ENCODE peak calls at places on chromosomes 4 and X, in six cellular contexts. One of them, this sample, is unnamed. For H3K4me1, the result is how much of the 10 kb centered on the place peaks cover.

GRCh38 chr4:2930821-2931764 is 32.1 kb downstream of the NOP14 start:
- DNase-seq in K562: no peak
- DNase-seq in fibroblast of lung: no peak
- DNase-seq in CD8-positive, alpha-beta T cell: no peak
- DNase-seq in tibial artery: peak
- DNase-seq in Panc1: no peak
- DNase-seq in this sample: no peak

GRCh38 chr4:37648084-37648817 is 37.9 kb downstream of the RELL1 start:
- DNase-seq in K562: peak
- DNase-seq in Panc1: peak
- DNase-seq in tibial artery: peak
- DNase-seq in CD8-positive, alpha-beta T cell: no peak
- DNase-seq in fibroblast of lung: peak
- DNase-seq in this sample: peak

GRCh38 chrX:112211459-112211858 is 128.9 kb upstream of the TRPC5 start:
- DNase-seq in fibroblast of lung: peak
- DNase-seq in Panc1: no peak
- DNase-seq in CD8-positive, alpha-beta T cell: no peak
- DNase-seq in tibial artery: no peak
- DNase-seq in K562: no peak
- DNase-seq in this sample: no peak

GRCh38 chr4:25513814-25514213 is 136.8 kb downstream of the ANAPC4 start:
- DNase-seq in CD8-positive, alpha-beta T cell: no peak
- DNase-seq in K562: no peak
- DNase-seq in fibroblast of lung: no peak
- DNase-seq in Panc1: no peak
- DNase-seq in tibial artery: no peak
- DNase-seq in this sample: no peak

GRCh38 chr4:141957416-141957815 is 321.0 kb downstream of the IL15 start:
- DNase-seq in fibroblast of lung: peak
- DNase-seq in CD8-positive, alpha-beta T cell: no peak
- DNase-seq in K562: no peak
- DNase-seq in Panc1: no peak
- DNase-seq in tibial artery: no peak
- DNase-seq in this sample: no peak

GRCh38 chr4:48801739-48802138 is 21.7 kb upstream of the FRYL start:
- DNase-seq in fibroblast of lung: peak
- DNase-seq in tibial artery: no peak
- DNase-seq in K562: no peak
- DNase-seq in Panc1: no peak
- DNase-seq in CD8-positive, alpha-beta T cell: no peak
- DNase-seq in this sample: no peak

GRCh38 chr4:2083826-2084160 is 24.7 kb downstream of the NAT8L start:
- DNase-seq in Panc1: no peak
- DNase-seq in K562: no peak
- DNase-seq in CD8-positive, alpha-beta T cell: no peak
- DNase-seq in tibial artery: no peak
- DNase-seq in fibroblast of lung: no peak
- DNase-seq in this sample: no peak

GRCh38 chr4:100841911-100842310 is 324.1 kb upstream of the EMCN start:
- DNase-seq in Panc1: no peak
- DNase-seq in fibroblast of lung: peak
- DNase-seq in tibial artery: no peak
- DNase-seq in K562: no peak
- DNase-seq in CD8-positive, alpha-beta T cell: no peak
- DNase-seq in this sample: no peak

GRCh38 chr4:184380707-184381106 is 93.6 kb downstream of the IRF2 start:
- DNase-seq in Panc1: no peak
- DNase-seq in K562: no peak
- DNase-seq in CD8-positive, alpha-beta T cell: no peak
- DNase-seq in tibial artery: no peak
- DNase-seq in fibroblast of lung: no peak
- DNase-seq in this sample: no peak

GRCh38 chrX:136780738-136781137 is at the start of gene ARHGEF6:
- DNase-seq in CD8-positive, alpha-beta T cell: peak
- DNase-seq in Panc1: no peak
- DNase-seq in fibroblast of lung: no peak
- DNase-seq in tibial artery: no peak
- DNase-seq in K562: peak
- DNase-seq in this sample: peak

GRCh38 chr4:158008551-158009218 is 164.1 kb downstream of the GASK1B start:
- DNase-seq in K562: no peak
- DNase-seq in fibroblast of lung: peak
- DNase-seq in CD8-positive, alpha-beta T cell: no peak
- DNase-seq in tibial artery: no peak
- DNase-seq in Panc1: no peak
- DNase-seq in this sample: no peak

GRCh38 chrX:134520860-134521390 is 61.0 kb downstream of the HPRT1 start:
- DNase-seq in K562: peak
- DNase-seq in CD8-positive, alpha-beta T cell: no peak
- DNase-seq in Panc1: no peak
- DNase-seq in tibial artery: no peak
- DNase-seq in fibroblast of lung: peak
- DNase-seq in this sample: peak

GRCh38 chrX:55006827-55007621 is 6.9 kb downstream of the APEX2 start:
- DNase-seq in tibial artery: no peak
- DNase-seq in fibroblast of lung: no peak
- DNase-seq in K562: no peak
- DNase-seq in CD8-positive, alpha-beta T cell: no peak
- DNase-seq in Panc1: no peak
- DNase-seq in this sample: no peak

GRCh38 chrX:55008571-55009358 is 8.6 kb downstream of the APEX2 start:
- DNase-seq in Panc1: no peak
- DNase-seq in K562: no peak
- DNase-seq in tibial artery: no peak
- DNase-seq in fibroblast of lung: peak
- DNase-seq in CD8-positive, alpha-beta T cell: no peak
- DNase-seq in this sample: no peak

GRCh38 chrX:55014897-55015299 is 14.7 kb downstream of the APEX2 start:
- DNase-seq in tibial artery: no peak
- DNase-seq in CD8-positive, alpha-beta T cell: no peak
- DNase-seq in Panc1: no peak
- DNase-seq in K562: peak
- DNase-seq in fibroblast of lung: no peak
- DNase-seq in this sample: no peak

GRCh38 chrX:55007633-55008032 is 7.5 kb downstream of the APEX2 start:
- DNase-seq in fibroblast of lung: peak
- DNase-seq in tibial artery: peak
- DNase-seq in Panc1: no peak
- DNase-seq in CD8-positive, alpha-beta T cell: no peak
- DNase-seq in K562: no peak
- DNase-seq in this sample: no peak

DNA sequence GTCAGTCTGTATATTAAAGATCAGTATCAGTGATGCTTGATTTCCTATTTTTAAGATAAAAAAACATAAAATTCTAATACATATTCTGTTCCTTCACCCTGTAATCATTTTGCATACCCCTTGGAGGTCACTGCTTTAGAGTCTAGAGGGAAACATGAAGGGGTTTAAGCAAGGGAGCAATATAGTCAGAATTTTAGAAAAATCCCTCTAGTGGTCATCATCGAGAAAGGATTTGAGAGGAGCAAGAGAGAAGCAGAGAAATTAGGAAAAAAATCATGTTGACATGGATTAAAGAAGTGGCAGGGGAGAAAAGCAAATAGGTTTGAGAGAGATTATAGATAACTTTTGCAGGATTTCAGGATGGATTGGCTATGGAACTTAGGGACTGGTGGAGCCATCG is 11.1 kb downstream of the APEX2 start:
- DNase-seq in Panc1: no peak
- DNase-seq in tibial artery: no peak
- DNase-seq in K562: no peak
- DNase-seq in fibroblast of lung: no peak
- DNase-seq in CD8-positive, alpha-beta T cell: no peak
- DNase-seq in this sample: no peak
- TF ChIP-seq CTCF in Panc1: peak
- TF ChIP-seq CTCF in tibial artery: no peak
- TF ChIP-seq CTCF in K562: no peak
- TF ChIP-seq CTCF in fibroblast of lung: peak
- TF ChIP-seq CTCF in CD8-positive, alpha-beta T cell: peak
- TF ChIP-seq CTCF in this sample: peak

DNA sequence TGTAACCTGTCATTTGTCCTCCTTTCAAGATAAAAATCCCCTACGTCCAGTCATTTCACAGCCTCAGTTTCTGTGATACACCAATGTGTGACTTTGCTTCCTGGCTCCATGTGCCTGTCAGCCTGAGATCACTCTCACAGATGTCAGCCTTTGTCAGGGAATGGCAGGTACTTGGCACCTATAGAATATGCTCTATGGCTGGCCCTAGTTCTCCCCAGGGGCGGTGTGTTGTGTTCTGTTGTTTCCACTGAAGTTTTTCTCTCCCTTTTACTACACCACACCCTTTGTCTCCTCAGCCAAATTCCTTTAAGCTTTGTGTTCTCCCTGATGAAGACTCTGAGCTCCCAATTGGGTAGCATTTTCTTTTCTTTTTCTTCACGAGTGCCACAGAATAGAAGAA is 81.7 kb downstream of the ALPK1 start:
- DNase-seq in tibial artery: no peak
- DNase-seq in fibroblast of lung: no peak
- DNase-seq in CD8-positive, alpha-beta T cell: no peak
- DNase-seq in K562: no peak
- DNase-seq in Panc1: no peak
- DNase-seq in this sample: no peak
- H3K4me1 ChIP-seq in tibial artery: under half
- H3K4me1 ChIP-seq in fibroblast of lung: under half
- H3K4me1 ChIP-seq in CD8-positive, alpha-beta T cell: under half
- H3K4me1 ChIP-seq in K562: under half
- H3K4me1 ChIP-seq in Panc1: under half
- H3K4me1 ChIP-seq in this sample: under half

GRCh38 chr4:73662709-73663546 is 42.7 kb upstream of the RASSF6 start:
- DNase-seq in tibial artery: no peak
- DNase-seq in K562: peak
- DNase-seq in CD8-positive, alpha-beta T cell: no peak
- DNase-seq in fibroblast of lung: peak
- DNase-seq in Panc1: no peak
- DNase-seq in this sample: no peak
- TF ChIP-seq CTCF in tibial artery: peak
- TF ChIP-seq CTCF in K562: peak
- TF ChIP-seq CTCF in CD8-positive, alpha-beta T cell: no peak
- TF ChIP-seq CTCF in fibroblast of lung: peak
- TF ChIP-seq CTCF in Panc1: peak
- TF ChIP-seq CTCF in this sample: peak

GRCh38 chrX:17812763-17813162 is 48.3 kb downstream of the RAI2 start:
- DNase-seq in K562: peak
- DNase-seq in CD8-positive, alpha-beta T cell: no peak
- DNase-seq in tibial artery: no peak
- DNase-seq in fibroblast of lung: no peak
- DNase-seq in Panc1: no peak
- DNase-seq in this sample: peak
- H3K4me1 ChIP-seq in K562: under half
- H3K4me1 ChIP-seq in CD8-positive, alpha-beta T cell: under half
- H3K4me1 ChIP-seq in tibial artery: under half
- H3K4me1 ChIP-seq in fibroblast of lung: under half
- H3K4me1 ChIP-seq in Panc1: under half
- H3K4me1 ChIP-seq in this sample: under half

GRCh38 chr4:40507977-40508376 is 121.7 kb downstream of the RBM47 start:
- DNase-seq in Panc1: no peak
- DNase-seq in fibroblast of lung: no peak
- DNase-seq in K562: no peak
- DNase-seq in tibial artery: no peak
- DNase-seq in CD8-positive, alpha-beta T cell: no peak
- DNase-seq in this sample: no peak
- TF ChIP-seq CTCF in Panc1: peak
- TF ChIP-seq CTCF in fibroblast of lung: peak
- TF ChIP-seq CTCF in K562: no peak
- TF ChIP-seq CTCF in tibial artery: no peak
- TF ChIP-seq CTCF in CD8-positive, alpha-beta T cell: no peak
- TF ChIP-seq CTCF in this sample: peak

DNA sequence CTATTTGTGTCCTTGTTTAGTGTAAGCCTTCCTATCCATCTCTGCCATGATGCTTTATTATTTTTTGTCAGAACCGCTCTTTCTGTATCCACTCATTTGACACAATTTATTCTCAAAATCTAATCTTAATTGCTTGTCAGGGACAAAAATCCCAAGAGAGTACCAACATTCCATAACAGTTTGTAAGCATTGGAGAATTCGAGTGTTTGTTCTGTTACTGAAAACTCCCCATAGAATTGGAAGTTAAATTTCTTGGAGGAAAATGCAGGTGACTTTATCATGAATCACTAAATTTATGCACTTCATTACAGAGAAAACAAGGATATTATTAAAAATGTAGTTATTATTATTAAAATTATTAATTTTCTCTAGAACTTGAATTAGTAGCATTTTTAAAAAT is 1986.1 kb downstream of the ARAP2 start:
- DNase-seq in Panc1: no peak
- DNase-seq in CD8-positive, alpha-beta T cell: no peak
- DNase-seq in tibial artery: no peak
- DNase-seq in K562: no peak
- DNase-seq in fibroblast of lung: peak
- DNase-seq in this sample: no peak
- H3K4me1 ChIP-seq in Panc1: under half
- H3K4me1 ChIP-seq in CD8-positive, alpha-beta T cell: under half
- H3K4me1 ChIP-seq in tibial artery: under half
- H3K4me1 ChIP-seq in K562: under half
- H3K4me1 ChIP-seq in fibroblast of lung: under half
- H3K4me1 ChIP-seq in this sample: under half

GRCh38 chrX:2391869-2392606 is 108.7 kb downstream of the DHRSX start:
- DNase-seq in tibial artery: no peak
- DNase-seq in CD8-positive, alpha-beta T cell: no peak
- DNase-seq in K562: no peak
- DNase-seq in Panc1: no peak
- DNase-seq in fibroblast of lung: peak
- DNase-seq in this sample: no peak

GRCh38 chrX:2388669-2389068 is 112.1 kb downstream of the DHRSX start:
- DNase-seq in CD8-positive, alpha-beta T cell: no peak
- DNase-seq in tibial artery: no peak
- DNase-seq in K562: no peak
- DNase-seq in fibroblast of lung: no peak
- DNase-seq in Panc1: no peak
- DNase-seq in this sample: no peak

GRCh38 chrX:2387614-2388239 is 113.0 kb downstream of the DHRSX start:
- DNase-seq in fibroblast of lung: peak
- DNase-seq in K562: peak
- DNase-seq in Panc1: no peak
- DNase-seq in CD8-positive, alpha-beta T cell: no peak
- DNase-seq in tibial artery: no peak
- DNase-seq in this sample: no peak

GRCh38 chrX:2390754-2391153 is 110.0 kb downstream of the DHRSX start:
- DNase-seq in CD8-positive, alpha-beta T cell: no peak
- DNase-seq in tibial artery: no peak
- DNase-seq in Panc1: no peak
- DNase-seq in fibroblast of lung: no peak
- DNase-seq in K562: no peak
- DNase-seq in this sample: no peak

GRCh38 chrX:2389324-2389723 is 111.5 kb downstream of the DHRSX start:
- DNase-seq in fibroblast of lung: no peak
- DNase-seq in CD8-positive, alpha-beta T cell: no peak
- DNase-seq in tibial artery: no peak
- DNase-seq in Panc1: no peak
- DNase-seq in K562: no peak
- DNase-seq in this sample: no peak
- TF ChIP-seq CTCF in fibroblast of lung: no peak
- TF ChIP-seq CTCF in CD8-positive, alpha-beta T cell: no peak
- TF ChIP-seq CTCF in tibial artery: no peak
- TF ChIP-seq CTCF in Panc1: no peak
- TF ChIP-seq CTCF in K562: no peak
- TF ChIP-seq CTCF in this sample: no peak

This sample was measured in BE2C.